ENCODE peak calls at places on chromosome 5, in six cellular contexts. O, L, Y, V, K and P are unnamed samples.

GRCh38 chr5:30539004-30539634 is 654.4 kb upstream of the CDH6 start:
- DNase-seq in O (peak; percentile 73), L (no peak), Y (peak; percentile 74), V (no peak), K (no peak), P (peak; percentile 65)

GRCh38 chr5:125409496-125410351 is 663.3 kb upstream of the ZNF608 start:
- DNase-seq in O (peak; percentile 68), L (no peak), Y (peak; percentile 24), V (peak; percentile 92), K (no peak), P (no peak)

GRCh38 chr5:109161914-109162683 is 247.7 kb downstream of the PJA2 start:
- DNase-seq in O (no peak), L (no peak), Y (peak; percentile 69), V (no peak), K (no peak), P (peak; percentile 56)

GRCh38 chr5:104430977-104431620 is 868.5 kb upstream of the NUDT12 start:
- DNase-seq in O (no peak), L (no peak), Y (peak; percentile 39), V (no peak), K (peak; percentile 3), P (peak; percentile 2)

GRCh38 chr5:135537745-135538144 is 2.0 kb upstream of the NEUROG1 start:
- DNase-seq in O (no peak), L (no peak), Y (no peak), V (no peak), K (no peak), P (no peak)

GRCh38 chr5:93337138-93337537 is 243.9 kb downstream of the NR2F1-AS1 start:
- DNase-seq in O (no peak), L (no peak), Y (peak; percentile 66), V (no peak), K (no peak), P (no peak)

GRCh38 chr5:154366353-154366752 is 79.4 kb upstream of the SAP30L start:
- DNase-seq in O (peak; percentile 72), L (no peak), Y (no peak), V (no peak), K (no peak), P (peak; percentile 77)

GRCh38 chr5:172453206-172453985 is 929 bp downstream of the SH3PXD2B start:
- DNase-seq in O (peak; percentile 77), L (no peak), Y (peak; percentile 57), V (peak; percentile 88), K (no peak), P (no peak)

GRCh38 chr5:69331528-69332445 is 814 bp downstream of the CCDC125 start:
- DNase-seq in O (no peak), L (no peak), Y (peak; percentile 15), V (peak; percentile 8), K (no peak), P (no peak)

GRCh38 chr5:95817430-95817829 is 5.1 kb downstream of the GLRX start:
- DNase-seq in O (peak; percentile 94), L (peak; percentile 39), Y (peak; percentile 62), V (peak; percentile 27), K (no peak), P (peak; percentile 28)

GRCh38 chr5:146118325-146118724 is 12.9 kb upstream of the PLAC8L1 start:
- DNase-seq in O (no peak), L (no peak), Y (no peak), V (no peak), K (no peak), P (no peak)

GRCh38 chr5:132221781-132222648 is 5.6 kb downstream of the P4HA2 start:
- DNase-seq in O (peak; percentile 79), L (no peak), Y (peak; percentile 50), V (no peak), K (no peak), P (peak; percentile 99)

GRCh38 chr5:150138551-150139265 is 16.9 kb downstream of the PDGFRB start:
- DNase-seq in O (peak; percentile 97), L (no peak), Y (no peak), V (peak; percentile 89), K (no peak), P (peak; percentile 89)

GRCh38 chr5:8188874-8189588 is 320.1 kb downstream of the MTRR start:
- DNase-seq in O (no peak), L (no peak), Y (no peak), V (no peak), K (no peak), P (no peak)

GRCh38 chr5:162565-163337 is 28.5 kb upstream of the LRRC14B start:
- DNase-seq in O (no peak), L (no peak), Y (no peak), V (no peak), K (no peak), P (no peak)

GRCh38 chr5:81849769-81850367 is 99.0 kb upstream of the SSBP2 start:
- DNase-seq in O (no peak), L (no peak), Y (no peak), V (peak; percentile 44), K (no peak), P (no peak)

GRCh38 chr5:132753135-132753987 is 6.1 kb downstream of the CCNI2 start:
- DNase-seq in O (no peak), L (no peak), Y (peak; percentile 21), V (peak; percentile 79), K (no peak), P (no peak)

GRCh38 chr5:137617806-137618205 is 118.1 kb downstream of the KLHL3 start:
- DNase-seq in O (peak; percentile 79), L (no peak), Y (peak; percentile 36), V (no peak), K (no peak), P (peak; percentile 30)

GRCh38 chr5:172010278-172010677 is 3.8 kb upstream of the FBXW11 start:
- DNase-seq in O (peak; percentile 28), L (no peak), Y (peak; percentile 24), V (peak; percentile 34), K (no peak), P (peak; percentile 66)

GRCh38 chr5:116229131-116229530 is 144.3 kb downstream of the COMMD10 start:
- DNase-seq in O (no peak), L (no peak), Y (no peak), V (no peak), K (no peak), P (no peak)

GRCh38 chr5:66810747-66811355 is 214.7 kb downstream of the MAST4 start:
- DNase-seq in O (no peak), L (no peak), Y (no peak), V (peak; percentile 28), K (no peak), P (no peak)

GRCh38 chr5:180910735-180911134 is 11.8 kb downstream of the BTNL8 start:
- DNase-seq in O (no peak), L (no peak), Y (peak; percentile 5), V (no peak), K (no peak), P (no peak)

GRCh38 chr5:72314571-72315172 is 5.4 kb downstream of the MRPS27 start:
- DNase-seq in O (peak; percentile 81), L (no peak), Y (peak; percentile 57), V (no peak), K (no peak), P (peak; percentile 80)

GRCh38 chr5:101590384-101590783 is 687.3 kb upstream of the ST8SIA4 start:
- DNase-seq in O (peak; percentile 3), L (no peak), Y (peak; percentile 3), V (peak; percentile 23), K (no peak), P (no peak)

GRCh38 chr5:163770625-163771024 is 265.2 kb downstream of the MAT2B start:
- DNase-seq in O (no peak), L (no peak), Y (no peak), V (no peak), K (no peak), P (peak; percentile 24)

GRCh38 chr5:123844873-123845272 is 332.9 kb downstream of the CSNK1G3 start:
- DNase-seq in O (peak; percentile 68), L (no peak), Y (no peak), V (no peak), K (no peak), P (no peak)
- H3K4me3 ChIP-seq in O (no peak overlapping the region), L (no peak overlapping the region), Y (no peak overlapping the region), V (no peak overlapping the region), K (no peak overlapping the region), P (no peak overlapping the region)

GRCh38 chr5:119300311-119300670 is 55.5 kb upstream of the TNFAIP8 start:
- DNase-seq in O (no peak), L (no peak), Y (no peak), V (no peak), K (no peak), P (no peak)
- H3K4me3 ChIP-seq in O (no peak overlapping the region), L (peak overlapping the region; percentile 41), Y (no peak overlapping the region), V (no peak overlapping the region), K (no peak overlapping the region), P (no peak overlapping the region)

DNA sequence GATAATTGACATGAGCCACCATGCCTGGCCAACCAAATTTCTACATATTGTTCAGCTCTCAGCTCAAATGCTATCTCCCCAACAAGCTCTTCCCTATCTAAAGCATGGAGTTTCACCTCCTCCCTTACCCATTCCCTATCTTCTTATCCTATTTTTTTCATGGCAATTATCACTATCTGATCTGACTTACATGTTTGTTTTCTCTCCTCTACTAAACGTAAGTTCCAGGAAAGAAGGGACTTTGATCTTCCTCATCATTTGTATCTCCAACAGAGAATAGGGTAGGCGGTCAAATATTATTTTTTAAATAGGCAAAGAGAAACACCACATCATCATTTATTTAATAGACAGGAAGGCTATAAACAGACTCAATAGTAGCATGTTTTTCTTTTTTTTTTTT is 130.2 kb downstream of the DCP2 start:
- DNase-seq in O (no peak), L (no peak), Y (no peak), V (no peak), K (no peak), P (no peak)
- H3K4me3 ChIP-seq in O (no peak overlapping the region), L (no peak overlapping the region), Y (no peak overlapping the region), V (no peak overlapping the region), K (no peak overlapping the region), P (no peak overlapping the region)

GRCh38 chr5:11322133-11322532 is 561.1 kb upstream of the DAP start:
- DNase-seq in O (peak; percentile 26), L (no peak), Y (peak; percentile 37), V (no peak), K (no peak), P (no peak)

GRCh38 chr5:11324521-11325289 is 563.7 kb upstream of the DAP start:
- DNase-seq in O (no peak), L (no peak), Y (no peak), V (no peak), K (no peak), P (no peak)

DNA sequence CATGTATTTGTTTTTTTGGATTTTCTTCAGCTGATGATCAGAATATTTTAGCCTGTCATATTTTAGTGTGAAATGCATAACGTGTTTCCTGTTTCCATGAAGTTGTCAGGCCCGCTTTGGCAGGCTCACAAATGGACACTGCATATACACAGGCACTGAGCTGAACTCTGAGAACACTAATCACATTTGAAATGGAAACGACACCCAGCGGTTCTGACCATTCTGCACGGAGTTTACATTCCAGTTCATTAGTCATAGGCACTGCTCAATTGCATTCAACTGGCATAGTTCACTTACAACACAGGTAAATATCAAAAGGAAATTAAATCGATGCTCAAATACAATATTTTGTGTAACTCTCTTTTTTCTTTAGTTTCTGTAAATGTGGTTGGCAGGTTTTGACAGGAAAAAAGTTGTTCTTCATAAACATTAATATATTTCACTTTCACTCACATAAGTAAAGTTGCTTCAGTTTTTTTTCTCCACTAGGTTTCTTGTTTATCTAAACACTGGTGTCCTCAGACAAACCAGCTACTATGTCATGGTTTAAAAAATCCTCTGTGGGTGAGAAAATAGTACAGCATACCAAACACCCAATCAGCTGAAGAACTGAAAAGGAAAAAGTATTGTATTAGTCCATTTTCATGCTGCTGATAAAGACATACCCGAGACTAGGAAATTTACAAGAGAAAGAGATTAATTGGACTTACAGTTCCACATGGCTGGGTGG is 559.0 kb upstream of the DAP start:
- DNase-seq in O (peak; percentile 66), L (no peak), Y (peak; percentile 39), V (no peak), K (no peak), P (no peak)
- H3K4me3 ChIP-seq in O (no peak overlapping the region), L (no peak overlapping the region), Y (no peak overlapping the region), V (no peak overlapping the region), K (no peak overlapping the region), P (no peak overlapping the region)

GRCh38 chr5:151285683-151286082 is 17.9 kb downstream of the SLC36A3 start:
- DNase-seq in O (no peak), L (no peak), Y (no peak), V (no peak), K (no peak), P (no peak)
- H3K4me3 ChIP-seq in O (no peak overlapping the region), L (no peak overlapping the region), Y (no peak overlapping the region), V (no peak overlapping the region), K (no peak overlapping the region), P (no peak overlapping the region)